ENCODE peak calls at places on chromosomes 13 and 19, in eight cellular contexts. N is memory B cell; G is AG04450; R is NCI-H2081; E is mucosa of gallbladder; Q is T-helper 2 cell treated with Interferon-gamma antibody and Interleukin-4, amounts not matched to agents 5 μg/mL and 100 μg/mL, for 36 hours; P is activated CD4-positive, alpha-beta T cell treated with anti-CD3 and anti-CD28 coated beads for 24 hours; Z is stimulated activated CD8-positive, alpha-beta memory T cell treated with anti-CD3 and anti-CD28 coated beads, Interleukin-15, amount 100 ng/mL, for 24 hours. L is an unnamed sample.

GRCh38 chr13:30376426-30377311 is 45.6 kb upstream of the UBE2L5 start:
- DNase-seq in N (peak; percentile 50), G (no peak), R (no peak), E (peak; percentile 52), Q (peak; percentile 73), P (peak; percentile 22), Z (peak; percentile 22), L (no peak)

GRCh38 chr19:51551673-51552440 is 19.2 kb upstream of the ZNF175 start:
- DNase-seq in N (no peak), G (no peak), R (no peak), E (no peak), Q (no peak), P (no peak), Z (no peak), L (no peak)

GRCh38 chr19:39352549-39353285 is 10.5 kb downstream of the SAMD4B start:
- DNase-seq in N (no peak), G (no peak), R (no peak), E (no peak), Q (no peak), P (no peak), Z (no peak), L (no peak)

GRCh38 chr13:72643339-72643989 is 84.0 kb downstream of the MZT1 start:
- DNase-seq in N (peak; percentile 11), G (peak; percentile 2), R (peak; percentile 5), E (peak; percentile 42), Q (peak; percentile 17), P (peak; percentile 52), Z (peak; percentile 12), L (peak; percentile 22)

GRCh38 chr19:16605552-16605951 is 22.5 kb downstream of the MED26 start:
- DNase-seq in N (no peak), G (no peak), R (no peak), E (no peak), Q (no peak), P (no peak), Z (no peak), L (no peak)

GRCh38 chr13:50387124-50387581 is 371.9 kb downstream of the KCNRG start:
- DNase-seq in N (no peak), G (no peak), R (peak; percentile 47), E (no peak), Q (no peak), P (no peak), Z (no peak), L (peak; percentile 30)

GRCh38 chr13:92573467-92574057 is 653.0 kb upstream of the GPC6 start:
- DNase-seq in N (no peak), G (no peak), R (no peak), E (no peak), Q (no peak), P (no peak), Z (no peak), L (peak; percentile 4)

GRCh38 chr19:12769689-12770088 is 5.7 kb downstream of the HOOK2 start:
- DNase-seq in N (no peak), G (no peak), R (no peak), E (no peak), Q (peak; percentile 21), P (peak; percentile 47), Z (no peak), L (no peak)

GRCh38 chr13:43305416-43305815 is 282.0 kb downstream of the DNAJC15 start:
- DNase-seq in N (no peak), G (no peak), R (no peak), E (no peak), Q (no peak), P (no peak), Z (no peak), L (no peak)

GRCh38 chr13:79393564-79394249 is 12.3 kb downstream of the RBM26 start:
- DNase-seq in N (peak; percentile 52), G (no peak), R (peak; percentile 85), E (no peak), Q (no peak), P (no peak), Z (no peak), L (no peak)

GRCh38 chr19:996051-996838 is 4.0 kb upstream of the GRIN3B start:
- DNase-seq in N (peak; percentile 63), G (no peak), R (peak; percentile 22), E (no peak), Q (peak; percentile 60), P (peak; percentile 37), Z (peak; percentile 26), L (no peak)

GRCh38 chr13:98905199-98905598 is 72.7 kb downstream of the DOCK9 start:
- DNase-seq in N (no peak), G (no peak), R (no peak), E (no peak), Q (no peak), P (no peak), Z (no peak), L (no peak)

GRCh38 chr13:21557995-21558394 is 46.0 kb downstream of the MICU2 start:
- DNase-seq in N (no peak), G (no peak), R (peak; percentile 2), E (no peak), Q (no peak), P (no peak), Z (no peak), L (no peak)

GRCh38 chr19:31269425-31270127 is 79.7 kb downstream of the TSHZ3 start:
- DNase-seq in N (no peak), G (no peak), R (no peak), E (no peak), Q (no peak), P (no peak), Z (no peak), L (peak; percentile 32)